ENCODE peak calls at places on chromosomes 4 and X, in eight cellular contexts. B is glutamatergic neuron; X is HL-60; K is activated naive CD4-positive, alpha-beta T cell; Z is stimulated activated CD4-positive, alpha-beta T cell treated with anti-CD3 and anti-CD28 coated beads, Interleukin-4, amount 100 ng/mL, for 1 hour; L is NCI-H460; T is fibroblast of lung; M is NCI-H524 treated with DMSO at 0.1 percent for 48 hours. G is an unnamed sample.

GRCh38 chr4:150305995-150306394 is 227.8 kb downstream of the DCLK2 start:
- DNase-seq in L (peak), B (no peak), K (no peak), Z (no peak), M (no peak), X (no peak), T (peak), G (no peak)

GRCh38 chrX:140157611-140158010 is 192.3 kb upstream of the CXorf66 start:
- DNase-seq in B (no peak), Z (no peak), L (no peak), M (no peak), X (no peak), T (peak), K (no peak), G (no peak)

GRCh38 chr4:1075809-1076524 is 37.4 kb downstream of the RNF212 start:
- DNase-seq in K (no peak), B (no peak), Z (no peak), T (no peak), L (no peak), X (no peak), M (no peak), G (no peak)

GRCh38 chrX:154457491-154458115 is 478 bp upstream of the PLXNA3 start:
- DNase-seq in Z (peak), T (no peak), B (peak), K (peak), X (no peak), M (no peak), L (peak), G (no peak)

GRCh38 chrX:19565605-19566004 is 50.3 kb upstream of the MAP3K15 start:
- DNase-seq in T (no peak), M (no peak), L (no peak), Z (no peak), K (no peak), X (no peak), B (no peak), G (no peak)

GRCh38 chr4:15754323-15754722 is 23.8 kb upstream of the CD38 start:
- DNase-seq in M (no peak), X (no peak), B (no peak), K (peak), T (peak), L (no peak), Z (peak), G (no peak)

GRCh38 chrX:130120746-130121504 is 10.6 kb upstream of the ELF4 start:
- DNase-seq in B (peak), L (peak), K (peak), T (peak), X (no peak), M (no peak), Z (peak), G (no peak)

GRCh38 chr4:152221816-152222516 is 313.9 kb downstream of the FBXW7 start:
- DNase-seq in T (no peak), M (no peak), K (no peak), L (no peak), Z (no peak), X (no peak), B (no peak), G (no peak)

GRCh38 chr4:1003271-1004070 is 8.0 kb upstream of the FGFRL1 start:
- DNase-seq in B (no peak), Z (no peak), K (no peak), T (no peak), X (no peak), L (no peak), M (no peak), G (no peak)

GRCh38 chr4:88900432-88900831 is 156.6 kb downstream of the FAM13A start:
- DNase-seq in Z (no peak), T (peak), M (no peak), B (no peak), K (no peak), L (no peak), X (no peak), G (no peak)

GRCh38 chrX:112067601-112068000 is 15.0 kb downstream of the TRPC5 start:
- DNase-seq in L (no peak), Z (no peak), M (no peak), B (no peak), X (no peak), K (no peak), T (no peak), G (peak)

GRCh38 chr4:149465941-149466340 is 349.7 kb downstream of the IQCM start:
- DNase-seq in X (no peak), K (no peak), B (no peak), T (peak), M (no peak), L (no peak), Z (no peak), G (no peak)

GRCh38 chrX:54534271-54534670 is 4.3 kb downstream of the GNL3L start:
- DNase-seq in X (no peak), K (no peak), T (no peak), M (no peak), L (no peak), Z (no peak), B (no peak), G (no peak)

GRCh38 chr4:109588176-109588575 is 28.1 kb downstream of the MCUB start:
- DNase-seq in T (no peak), K (peak), B (no peak), Z (peak), M (no peak), X (no peak), L (no peak), G (no peak)

GRCh38 chr4:6271701-6272465 is 2.2 kb downstream of the WFS1 start:
- DNase-seq in Z (no peak), L (no peak), B (no peak), T (no peak), M (no peak), X (no peak), K (no peak), G (no peak)

GRCh38 chr4:123232439-123232838 is 164.2 kb upstream of the SPRY1 start:
- DNase-seq in B (no peak), Z (no peak), X (no peak), M (no peak), T (peak), L (no peak), K (no peak), G (no peak)

GRCh38 chr4:154348657-154349056 is 142.9 kb downstream of the DCHS2 start:
- DNase-seq in K (no peak), Z (no peak), B (no peak), X (no peak), L (no peak), T (no peak), M (no peak), G (no peak)

GRCh38 chr4:158710814-158711213 is 12.4 kb downstream of the PPID start:
- DNase-seq in X (no peak), M (no peak), Z (no peak), B (no peak), T (peak), L (no peak), K (no peak), G (no peak)

GRCh38 chrX:94908171-94908570 is 1234.2 kb downstream of the FAM133A start:
- DNase-seq in K (no peak), B (peak), M (no peak), Z (no peak), X (no peak), L (no peak), T (no peak), G (no peak)

GRCh38 chr4:122700178-122700725 is 32.3 kb upstream of the BBS12 start:
- DNase-seq in B (no peak), L (no peak), M (no peak), X (no peak), K (no peak), Z (no peak), T (peak), G (no peak)

GRCh38 chrX:119981286-119982070 is 37.9 kb upstream of the NKAP start:
- DNase-seq in M (no peak), L (peak), K (no peak), B (peak), T (peak), X (no peak), Z (no peak), G (no peak)

GRCh38 chr4:33837043-33837442 is 2407.3 kb downstream of the ARAP2 start:
- DNase-seq in B (no peak), L (no peak), Z (no peak), T (peak), X (no peak), K (no peak), M (no peak), G (no peak)

G was measured in NCI-H187 treated with DMSO at 0.1 percent for 48 hours.